ENCODE peak calls at places on chromosomes 7 and 10, in six cellular contexts. Q is HepG2, C is A549, W is NB4, M is K562, X is endothelial cell of umbilical vein. E is an unnamed sample.
A peak's percentile ranks its signal among the peaks of the same experiment; 100 is the strongest.

GRCh38 chr10:88702848-88703597 is 3.0 kb upstream of the LIPK start:
- DNase-seq in Q (peak; percentile 72), C (peak; percentile 40), W (no peak), M (no peak), X (peak; percentile 83), E (no peak)

GRCh38 chr10:84179059-84179710 is 5.6 kb downstream of the GPR15LG start:
- DNase-seq in Q (no peak), C (no peak), W (no peak), M (no peak), X (no peak), E (no peak)

GRCh38 chr7:7883394-7883793 is 85.2 kb upstream of the GLCCI1 start:
- DNase-seq in Q (no peak), C (no peak), W (no peak), M (no peak), X (no peak), E (no peak)

GRCh38 chr10:103584216-103585010 is 90.9 kb downstream of the NEURL1 start:
- DNase-seq in Q (no peak), C (no peak), W (peak; percentile 38), M (no peak), X (no peak), E (no peak)

GRCh38 chr7:28955356-28955722 is 2.8 kb downstream of the TRIL start:
- DNase-seq in Q (no peak), C (no peak), W (no peak), M (no peak), X (no peak), E (no peak)

GRCh38 chr7:98217623-98218582 is 6.7 kb downstream of the BHLHA15 start:
- DNase-seq in Q (peak; percentile 38), C (no peak), W (peak; percentile 84), M (no peak), X (peak; percentile 36), E (no peak)

GRCh38 chr10:93815304-93816091 is 57.8 kb downstream of the LGI1 start:
- DNase-seq in Q (no peak), C (no peak), W (peak; percentile 46), M (no peak), X (no peak), E (no peak)

GRCh38 chr7:158727690-158728089 is 23.1 kb upstream of the NCAPG2 start:
- DNase-seq in Q (no peak), C (no peak), W (no peak), M (no peak), X (no peak), E (no peak)

GRCh38 chr10:3364768-3365480 is 192.3 kb upstream of the PITRM1 start:
- DNase-seq in Q (peak; percentile 10), C (no peak), W (no peak), M (no peak), X (no peak), E (no peak)

GRCh38 chr10:128566376-128566968 is 440.2 kb upstream of the MKI67 start:
- DNase-seq in Q (no peak), C (no peak), W (no peak), M (no peak), X (no peak), E (no peak)

GRCh38 chr10:17340144-17340829 is 112.2 kb downstream of the VIM start:
- DNase-seq in Q (no peak), C (no peak), W (no peak), M (no peak), X (no peak), E (no peak)

GRCh38 chr10:18497955-18498354 is 153.4 kb downstream of the NSUN6 start:
- DNase-seq in Q (no peak), C (no peak), W (no peak), M (no peak), X (no peak), E (no peak)

GRCh38 chr10:118721005-118721876 is 33.5 kb downstream of the CACUL1 start:
- DNase-seq in Q (peak; percentile 28), C (peak; percentile 31), W (peak; percentile 60), M (peak; percentile 32), X (peak; percentile 75), E (no peak)

GRCh38 chr7:114944742-114945625 is 23.1 kb downstream of the MDFIC start:
- DNase-seq in Q (no peak), C (no peak), W (no peak), M (no peak), X (peak; percentile 60), E (no peak)

GRCh38 chr7:27129729-27130539 is 623 bp downstream of the HOXA4 start:
- DNase-seq in Q (peak; percentile 35), C (no peak), W (peak; percentile 80), M (no peak), X (peak; percentile 36), E (no peak)

GRCh38 chr10:116733566-116733965 is 8.8 kb downstream of the HSPA12A start:
- DNase-seq in Q (no peak), C (no peak), W (no peak), M (no peak), X (no peak), E (no peak)

GRCh38 chr10:418894-419293 is 270.6 kb downstream of the DIP2C start:
- DNase-seq in Q (no peak), C (no peak), W (no peak), M (no peak), X (no peak), E (no peak)

GRCh38 chr10:130935897-130936550 is 375.5 kb downstream of the TCERG1L start:
- DNase-seq in Q (no peak), C (no peak), W (peak; percentile 9), M (no peak), X (no peak), E (no peak)

GRCh38 chr7:114823290-114823689 is 98.6 kb upstream of the MDFIC start:
- DNase-seq in Q (no peak), C (no peak), W (no peak), M (no peak), X (no peak), E (no peak)

GRCh38 chr7:134693256-134693655 is 46.6 kb downstream of the BPGM start:
- DNase-seq in Q (no peak), C (no peak), W (no peak), M (no peak), X (no peak), E (no peak)

GRCh38 chr7:139075031-139075652 is 34.4 kb downstream of the ZC3HAV1 start:
- DNase-seq in Q (peak; percentile 68), C (peak; percentile 71), W (peak; percentile 86), M (peak; percentile 77), X (peak; percentile 81), E (peak; percentile 45)

GRCh38 chr10:42769653-42770052 is 12.9 kb upstream of the BMS1 start:
- DNase-seq in Q (no peak), C (peak; percentile 31), W (no peak), M (peak; percentile 71), X (no peak), E (no peak)

GRCh38 chr7:70316745-70317144 is 718.5 kb downstream of the AUTS2 start:
- DNase-seq in Q (no peak), C (no peak), W (no peak), M (no peak), X (no peak), E (no peak)

GRCh38 chr7:23184709-23185354 is 3.0 kb downstream of the NUP42 start:
- DNase-seq in Q (peak; percentile 49), C (peak; percentile 22), W (peak; percentile 73), M (peak; percentile 20), X (peak; percentile 45), E (peak; percentile 17)

GRCh38 chr10:63264852-63265617 is 131.9 kb downstream of the NRBF2 start:
- DNase-seq in Q (peak; percentile 44), C (peak; percentile 14), W (peak; percentile 83), M (peak; percentile 61), X (peak; percentile 66), E (no peak)

GRCh38 chr7:155277385-155277994 is 20.2 kb upstream of the INSIG1 start:
- DNase-seq in Q (no peak), C (no peak), W (no peak), M (no peak), X (peak; percentile 52), E (no peak)

GRCh38 chr10:184911-185310 is 49.7 kb downstream of the ZMYND11 start:
- DNase-seq in Q (no peak), C (no peak), W (no peak), M (no peak), X (no peak), E (no peak)

GRCh38 chr7:54812747-54813146 is 53.7 kb upstream of the SEC61G start:
- DNase-seq in Q (no peak), C (no peak), W (no peak), M (no peak), X (no peak), E (no peak)

GRCh38 chr7:106372121-106372520 is 87.3 kb upstream of the NAMPT start:
- DNase-seq in Q (no peak), C (no peak), W (no peak), M (no peak), X (no peak), E (no peak)

DNA sequence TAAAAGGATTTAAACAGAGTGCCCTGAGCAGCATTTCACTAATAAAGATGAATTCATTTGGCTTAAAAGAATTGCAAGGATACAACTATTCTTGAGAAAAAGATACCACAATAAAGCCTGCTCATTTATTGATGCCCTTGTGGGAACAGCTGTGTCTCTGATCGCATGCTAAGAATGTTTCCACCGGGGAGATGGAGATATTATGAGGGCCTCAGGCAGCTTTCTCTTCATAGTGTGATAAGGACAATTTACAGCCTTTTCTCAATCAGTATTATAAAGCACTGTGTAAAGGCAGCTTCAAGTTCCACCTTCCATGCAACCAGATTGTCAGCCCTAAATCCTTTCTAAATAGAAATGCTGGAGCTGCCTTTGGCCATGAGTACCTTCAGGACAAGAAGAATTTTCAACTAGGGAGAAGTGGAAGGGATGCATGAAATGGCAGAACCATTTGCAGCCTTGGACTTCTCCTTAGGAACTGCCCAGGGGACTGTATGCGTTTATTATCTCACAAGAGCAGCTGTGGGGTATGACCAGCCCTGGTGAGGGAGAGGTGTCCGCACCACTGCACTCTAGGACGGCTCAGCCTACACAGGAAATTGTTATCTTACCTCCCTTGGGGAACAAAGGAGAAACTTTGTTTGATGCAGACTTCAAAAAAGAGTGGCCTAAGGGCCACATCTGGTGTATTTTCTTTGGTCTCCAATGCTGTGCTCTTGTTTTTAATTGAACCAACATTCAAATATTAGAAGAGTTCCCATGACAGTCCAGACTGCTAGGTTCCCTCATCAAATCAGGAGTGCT is 116.9 kb upstream of the PCGF5 start:
- DNase-seq in Q (no peak), C (no peak), W (peak; percentile 16), M (peak; percentile 64), X (no peak), E (peak; percentile 17)
- TF ChIP-seq MYC in Q (no peak), C (no peak), W (no peak), M (no peak), X (no peak), E (no peak)

GRCh38 chr7:66281678-66282593 is 76.8 kb downstream of the TPST1 start:
- DNase-seq in Q (peak; percentile 6), C (no peak), W (peak; percentile 68), M (peak; percentile 30), X (peak; percentile 14), E (no peak)
- TF ChIP-seq MYC in Q (no peak), C (no peak), W (no peak), M (no peak), X (no peak), E (no peak)

GRCh38 chr10:100504101-100504500 is 15.6 kb downstream of the SEC31B start:
- DNase-seq in Q (peak; percentile 13), C (no peak), W (no peak), M (no peak), X (no peak), E (no peak)
- TF ChIP-seq MYC in Q (no peak), C (no peak), W (no peak), M (no peak), X (no peak), E (no peak)

GRCh38 chr7:129827467-129827990 is 125.2 kb downstream of the UBE2H start:
- DNase-seq in Q (no peak), C (no peak), W (no peak), M (no peak), X (no peak), E (no peak)
- TF ChIP-seq MYC in Q (no peak), C (no peak), W (no peak), M (no peak), X (no peak), E (no peak)

GRCh38 chr10:29314726-29315125 is 25.9 kb downstream of the LYZL1 start:
- DNase-seq in Q (no peak), C (no peak), W (no peak), M (no peak), X (no peak), E (no peak)
- TF ChIP-seq MYC in Q (no peak), C (no peak), W (no peak), M (no peak), X (no peak), E (no peak)